ENCODE peak calls at places on chromosomes 13 and 19, in ten cellular contexts. One of them, this sample, is unnamed.

GRCh38 chr19:40143612-40144011 is 47.6 kb upstream of the MAP3K10 start:
- DNase-seq in stimulated activated CD4-positive, alpha-beta T cell treated with anti-CD3 and anti-CD28 coated beads, TNF-alpha, amount 100 ng/mL, for 4 hours: no peak
- DNase-seq in T1000: no peak
- DNase-seq in stimulated activated CD8-positive, alpha-beta memory T cell treated with anti-CD3 and anti-CD28 coated beads, Interleukin-15, amount 100 ng/mL, for 1 hour: no peak
- DNase-seq in HFFc6: no peak
- DNase-seq in GM23248: no peak
- DNase-seq in GM10248: peak; percentile 50
- DNase-seq in breast epithelium: no peak
- DNase-seq in right atrium auricular region: no peak
- DNase-seq in neural progenitor cell: no peak
- DNase-seq in this sample: no peak

GRCh38 chr19:50666346-50667176 is 17.3 kb downstream of the C19orf81 start:
- DNase-seq in GM10248: no peak
- DNase-seq in stimulated activated CD8-positive, alpha-beta memory T cell treated with anti-CD3 and anti-CD28 coated beads, Interleukin-15, amount 100 ng/mL, for 1 hour: no peak
- DNase-seq in HFFc6: no peak
- DNase-seq in T1000: no peak
- DNase-seq in stimulated activated CD4-positive, alpha-beta T cell treated with anti-CD3 and anti-CD28 coated beads, TNF-alpha, amount 100 ng/mL, for 4 hours: no peak
- DNase-seq in right atrium auricular region: no peak
- DNase-seq in neural progenitor cell: no peak
- DNase-seq in breast epithelium: no peak
- DNase-seq in GM23248: no peak
- DNase-seq in this sample: no peak

GRCh38 chr19:6457958-6458694 is 1.5 kb downstream of the SLC25A23 start:
- DNase-seq in HFFc6: no peak
- DNase-seq in right atrium auricular region: no peak
- DNase-seq in T1000: no peak
- DNase-seq in stimulated activated CD4-positive, alpha-beta T cell treated with anti-CD3 and anti-CD28 coated beads, TNF-alpha, amount 100 ng/mL, for 4 hours: no peak
- DNase-seq in breast epithelium: no peak
- DNase-seq in stimulated activated CD8-positive, alpha-beta memory T cell treated with anti-CD3 and anti-CD28 coated beads, Interleukin-15, amount 100 ng/mL, for 1 hour: no peak
- DNase-seq in GM23248: peak; percentile 31
- DNase-seq in GM10248: peak; percentile 64
- DNase-seq in neural progenitor cell: no peak
- DNase-seq in this sample: no peak

GRCh38 chr19:3531716-3532115 is 7.3 kb upstream of the TEKTIP1 start:
- DNase-seq in GM10248: no peak
- DNase-seq in neural progenitor cell: no peak
- DNase-seq in stimulated activated CD8-positive, alpha-beta memory T cell treated with anti-CD3 and anti-CD28 coated beads, Interleukin-15, amount 100 ng/mL, for 1 hour: no peak
- DNase-seq in right atrium auricular region: no peak
- DNase-seq in HFFc6: no peak
- DNase-seq in stimulated activated CD4-positive, alpha-beta T cell treated with anti-CD3 and anti-CD28 coated beads, TNF-alpha, amount 100 ng/mL, for 4 hours: no peak
- DNase-seq in T1000: no peak
- DNase-seq in GM23248: no peak
- DNase-seq in breast epithelium: no peak
- DNase-seq in this sample: no peak

GRCh38 chr19:7385062-7385461 is 36.3 kb downstream of the ARHGEF18 start:
- DNase-seq in T1000: no peak
- DNase-seq in breast epithelium: no peak
- DNase-seq in neural progenitor cell: no peak
- DNase-seq in HFFc6: no peak
- DNase-seq in stimulated activated CD4-positive, alpha-beta T cell treated with anti-CD3 and anti-CD28 coated beads, TNF-alpha, amount 100 ng/mL, for 4 hours: no peak
- DNase-seq in stimulated activated CD8-positive, alpha-beta memory T cell treated with anti-CD3 and anti-CD28 coated beads, Interleukin-15, amount 100 ng/mL, for 1 hour: no peak
- DNase-seq in GM10248: no peak
- DNase-seq in GM23248: no peak
- DNase-seq in right atrium auricular region: no peak
- DNase-seq in this sample: no peak

GRCh38 chr19:47660435-47660832 is 51.5 kb downstream of the BICRA start:
- DNase-seq in neural progenitor cell: no peak
- DNase-seq in GM10248: no peak
- DNase-seq in GM23248: no peak
- DNase-seq in right atrium auricular region: no peak
- DNase-seq in HFFc6: no peak
- DNase-seq in stimulated activated CD4-positive, alpha-beta T cell treated with anti-CD3 and anti-CD28 coated beads, TNF-alpha, amount 100 ng/mL, for 4 hours: no peak
- DNase-seq in breast epithelium: no peak
- DNase-seq in T1000: no peak
- DNase-seq in stimulated activated CD8-positive, alpha-beta memory T cell treated with anti-CD3 and anti-CD28 coated beads, Interleukin-15, amount 100 ng/mL, for 1 hour: no peak
- DNase-seq in this sample: no peak

GRCh38 chr19:17647071-17648020 is 40.8 kb downstream of the UNC13A start:
- DNase-seq in stimulated activated CD8-positive, alpha-beta memory T cell treated with anti-CD3 and anti-CD28 coated beads, Interleukin-15, amount 100 ng/mL, for 1 hour: no peak
- DNase-seq in GM10248: no peak
- DNase-seq in right atrium auricular region: no peak
- DNase-seq in T1000: no peak
- DNase-seq in GM23248: no peak
- DNase-seq in neural progenitor cell: peak; percentile 16
- DNase-seq in stimulated activated CD4-positive, alpha-beta T cell treated with anti-CD3 and anti-CD28 coated beads, TNF-alpha, amount 100 ng/mL, for 4 hours: no peak
- DNase-seq in HFFc6: no peak
- DNase-seq in breast epithelium: no peak
- DNase-seq in this sample: no peak

GRCh38 chr13:106919638-106920037 is 351.7 kb upstream of the ARGLU1 start:
- DNase-seq in stimulated activated CD8-positive, alpha-beta memory T cell treated with anti-CD3 and anti-CD28 coated beads, Interleukin-15, amount 100 ng/mL, for 1 hour: no peak
- DNase-seq in stimulated activated CD4-positive, alpha-beta T cell treated with anti-CD3 and anti-CD28 coated beads, TNF-alpha, amount 100 ng/mL, for 4 hours: no peak
- DNase-seq in HFFc6: no peak
- DNase-seq in right atrium auricular region: peak; percentile 69
- DNase-seq in neural progenitor cell: peak; percentile 63
- DNase-seq in GM10248: no peak
- DNase-seq in breast epithelium: no peak
- DNase-seq in GM23248: no peak
- DNase-seq in T1000: no peak
- DNase-seq in this sample: no peak

GRCh38 chr13:99589575-99589974 is 88.3 kb downstream of the TM9SF2 start:
- DNase-seq in GM10248: no peak
- DNase-seq in T1000: no peak
- DNase-seq in HFFc6: no peak
- DNase-seq in GM23248: no peak
- DNase-seq in right atrium auricular region: no peak
- DNase-seq in stimulated activated CD8-positive, alpha-beta memory T cell treated with anti-CD3 and anti-CD28 coated beads, Interleukin-15, amount 100 ng/mL, for 1 hour: no peak
- DNase-seq in breast epithelium: no peak
- DNase-seq in neural progenitor cell: no peak
- DNase-seq in stimulated activated CD4-positive, alpha-beta T cell treated with anti-CD3 and anti-CD28 coated beads, TNF-alpha, amount 100 ng/mL, for 4 hours: no peak
- DNase-seq in this sample: no peak

GRCh38 chr19:7099597-7099921 is 30.1 kb downstream of the ZNF557 start:
- DNase-seq in T1000: no peak
- DNase-seq in right atrium auricular region: no peak
- DNase-seq in stimulated activated CD4-positive, alpha-beta T cell treated with anti-CD3 and anti-CD28 coated beads, TNF-alpha, amount 100 ng/mL, for 4 hours: no peak
- DNase-seq in GM10248: no peak
- DNase-seq in breast epithelium: no peak
- DNase-seq in stimulated activated CD8-positive, alpha-beta memory T cell treated with anti-CD3 and anti-CD28 coated beads, Interleukin-15, amount 100 ng/mL, for 1 hour: no peak
- DNase-seq in GM23248: no peak
- DNase-seq in HFFc6: no peak
- DNase-seq in neural progenitor cell: no peak
- DNase-seq in this sample: no peak